ENCODE peak calls at places on chromosomes 1 and 21, in six cellular contexts. O is NCI-H1105; R is esophagus muscularis mucosa; T is NCI-H774; M is CD4-positive, CD25-positive, alpha-beta regulatory T cell; V is hepatic stellate cell. C is an unnamed sample.

GRCh38 chr21:44263221-44263671 is 1.5 kb upstream of the DNMT3L start:
- DNase-seq in T (no peak), O (no peak), V (no peak), M (no peak), R (no peak), C (no peak)

GRCh38 chr1:16727190-16728111 is 12.9 kb upstream of the RNU1-4 start:
- DNase-seq in O (no peak), M (no peak), R (peak; percentile 97), T (peak; percentile 74), V (peak; percentile 14), C (peak; percentile 60)

GRCh38 chr21:36320421-36321324 is 676 bp downstream of the MORC3 start:
- DNase-seq in V (peak; percentile 68), O (peak; percentile 73), M (peak; percentile 39), T (peak; percentile 72), R (peak; percentile 93), C (peak; percentile 67)

GRCh38 chr21:45930792-45931191 is 50.8 kb upstream of the COL6A1 start:
- DNase-seq in V (no peak), T (no peak), R (no peak), O (no peak), M (no peak), C (no peak)

GRCh38 chr21:46454634-46455390 is 3.9 kb upstream of the DIP2A start:
- DNase-seq in M (no peak), R (no peak), O (no peak), V (no peak), T (no peak), C (no peak)

GRCh38 chr1:60866884-60867648 is 215.3 kb upstream of the NFIA start:
- DNase-seq in R (no peak), V (no peak), T (no peak), M (no peak), O (no peak), C (no peak)

GRCh38 chr1:200279810-200280411 is 129.9 kb downstream of the ZNF281 start:
- DNase-seq in T (peak; percentile 33), O (no peak), V (peak; percentile 55), M (peak; percentile 20), R (no peak), C (peak; percentile 29)

GRCh38 chr1:152251391-152251790 is 27.4 kb upstream of the HRNR start:
- DNase-seq in V (no peak), R (no peak), T (no peak), O (no peak), M (no peak), C (no peak)

GRCh38 chr21:33541105-33541711 is 709 bp downstream of the GART start:
- DNase-seq in T (no peak), R (no peak), V (no peak), M (no peak), O (no peak), C (no peak)

GRCh38 chr1:229381234-229381633 is 38.4 kb upstream of the CCSAP start:
- DNase-seq in R (no peak), M (no peak), T (no peak), O (no peak), V (no peak), C (no peak)

GRCh38 chr1:112704908-112705627 is 1.9 kb downstream of the RHOC start:
- DNase-seq in R (peak; percentile 97), O (peak; percentile 75), M (peak; percentile 48), T (peak; percentile 22), V (peak; percentile 94), C (peak; percentile 95)

GRCh38 chr1:159141584-159142518 is 29.6 kb upstream of the CADM3 start:
- DNase-seq in M (no peak), V (peak; percentile 14), O (peak; percentile 91), T (peak; percentile 53), R (no peak), C (peak; percentile 49)

GRCh38 chr1:29876902-29877301 is 640.6 kb downstream of the PTPRU start:
- DNase-seq in T (no peak), V (no peak), R (no peak), M (no peak), O (no peak), C (no peak)

GRCh38 chr1:67557731-67558448 is 127.1 kb upstream of the GADD45A start:
- DNase-seq in M (no peak), T (no peak), O (no peak), R (no peak), V (no peak), C (no peak)

GRCh38 chr1:27233677-27234053 is 767 bp upstream of the WDTC1 start:
- DNase-seq in M (no peak), R (no peak), V (no peak), O (no peak), T (no peak), C (no peak)

GRCh38 chr1:203590559-203590958 is 36.1 kb upstream of the ATP2B4 start:
- DNase-seq in T (no peak), V (no peak), M (no peak), R (no peak), O (no peak), C (no peak)

GRCh38 chr1:116769050-116769449 is 14.8 kb downstream of the CD2 start:
- DNase-seq in O (no peak), M (no peak), V (no peak), T (no peak), R (no peak), C (no peak)

GRCh38 chr21:18443686-18444085 is 40.1 kb upstream of the TMPRSS15 start:
- DNase-seq in T (no peak), M (no peak), V (no peak), R (no peak), O (no peak), C (no peak)

GRCh38 chr1:31670583-31670944 is 25.9 kb upstream of the PEF1 start:
- DNase-seq in M (no peak), T (no peak), R (no peak), O (no peak), V (no peak), C (no peak)

GRCh38 chr1:230901711-230902110 is 33.4 kb upstream of the C1orf198 start:
- DNase-seq in O (no peak), V (no peak), R (no peak), M (no peak), T (no peak), C (no peak)

GRCh38 chr1:225476100-225476511 is 48.3 kb upstream of the LBR start:
- DNase-seq in V (no peak), T (no peak), O (no peak), R (peak; percentile 60), M (no peak), C (no peak)

GRCh38 chr1:26275580-26276431 is 4.1 kb upstream of the SH3BGRL3 start:
- DNase-seq in R (peak; percentile 95), V (peak; percentile 89), T (no peak), O (peak; percentile 43), M (peak; percentile 71), C (peak; percentile 62)

GRCh38 chr1:224435318-224435763 is 744 bp upstream of the WDR26 start:
- DNase-seq in T (no peak), O (no peak), R (no peak), V (peak; percentile 75), M (no peak), C (peak; percentile 51)

GRCh38 chr1:231139125-231139649 is 22.7 kb upstream of the TRIM67 start:
- DNase-seq in O (no peak), T (no peak), R (peak; percentile 53), M (no peak), V (peak; percentile 40), C (no peak)